ENCODE peak calls at places on chromosomes 16 and 17, in ten cellular contexts. P is stimulated activated CD8-positive, alpha-beta memory T cell treated with anti-CD3 and anti-CD28 coated beads, Interleukin-12 subunit alpha, Interleukin-12 subunit beta, amount 100 ng/mL, for 4 hours; T is MCF 10A; K is iris pigment epithelial cell; M is activated CD8-positive, alpha-beta memory T cell treated with anti-CD3 and anti-CD28 coated beads, Interleukin-2, amount 50 U/mL, for 48 hours; H is KG1; I is H54; V is cardiac muscle cell; J is WTC11; X is heart right ventricle. D is an unnamed sample.
A peak's percentile ranks its signal among the peaks of the same experiment; 100 is the strongest.

GRCh38 chr16:1458336-1458976 is 14.1 kb upstream of the CCDC154 start:
- DNase-seq in P (no peak), T (no peak), K (peak; percentile 26), M (peak; percentile 67), H (no peak), I (no peak), V (no peak), J (no peak), X (no peak), D (no peak)

GRCh38 chr17:36566081-36566480 is 21.4 kb downstream of the GGNBP2 start:
- DNase-seq in P (no peak), T (no peak), K (peak; percentile 27), M (no peak), H (no peak), I (no peak), V (no peak), J (no peak), X (no peak), D (no peak)

GRCh38 chr16:15607700-15608396 is 35.1 kb downstream of the MARF1 start:
- DNase-seq in P (no peak), T (peak; percentile 15), K (peak; percentile 98), M (no peak), H (no peak), I (no peak), V (no peak), J (no peak), X (peak; percentile 65), D (no peak)

GRCh38 chr17:61476476-61477203 is 24.4 kb downstream of the TBX4 start:
- DNase-seq in P (no peak), T (no peak), K (no peak), M (no peak), H (no peak), I (no peak), V (no peak), J (no peak), X (no peak), D (no peak)

GRCh38 chr16:86095131-86095752 is 196.3 kb downstream of the IRF8 start:
- DNase-seq in P (no peak), T (no peak), K (no peak), M (no peak), H (no peak), I (no peak), V (no peak), J (no peak), X (no peak), D (no peak)

GRCh38 chr17:19021622-19022083 is 17.1 kb upstream of the FAM83G start:
- DNase-seq in P (no peak), T (no peak), K (no peak), M (peak; percentile 80), H (no peak), I (no peak), V (no peak), J (peak; percentile 75), X (no peak), D (no peak)

GRCh38 chr16:85621698-85622433 is 8.7 kb downstream of the GSE1 start:
- DNase-seq in P (no peak), T (no peak), K (no peak), M (no peak), H (no peak), I (no peak), V (no peak), J (no peak), X (no peak), D (no peak)

GRCh38 chr16:19118938-19119431 is 5.2 kb downstream of the ITPRIPL2 start:
- DNase-seq in P (no peak), T (peak; percentile 90), K (peak; percentile 98), M (peak; percentile 61), H (peak; percentile 23), I (peak; percentile 81), V (no peak), J (no peak), X (no peak), D (no peak)

GRCh38 chr16:8949536-8950418 is 13.9 kb downstream of the USP7 start:
- DNase-seq in P (no peak), T (no peak), K (no peak), M (no peak), H (no peak), I (no peak), V (no peak), J (no peak), X (no peak), D (no peak)

GRCh38 chr16:1194665-1195392 is 30.2 kb downstream of the TPSG1 start:
- DNase-seq in P (no peak), T (no peak), K (no peak), M (peak; percentile 61), H (no peak), I (no peak), V (peak; percentile 45), J (peak; percentile 71), X (no peak), D (peak; percentile 62)

GRCh38 chr17:56319531-56319930 is 166.3 kb downstream of the ANKFN1 start:
- DNase-seq in P (no peak), T (peak; percentile 68), K (peak; percentile 70), M (no peak), H (no peak), I (peak; percentile 18), V (peak; percentile 65), J (no peak), X (no peak), D (no peak)

GRCh38 chr17:9240659-9241370 is 219.5 kb downstream of the NTN1 start:
- DNase-seq in P (no peak), T (no peak), K (no peak), M (no peak), H (no peak), I (no peak), V (peak; percentile 89), J (peak; percentile 65), X (peak; percentile 74), D (peak; percentile 70)

D was measured in glutamatergic neuron.